ENCODE peak calls at places on chromosomes 1 and 21, in five cellular contexts. One of them, this sample, is unnamed.

GRCh38 chr1:61452354-61452990 is 272.5 kb downstream of the TM2D1 start:
- DNase-seq in spleen: no peak
- DNase-seq in transverse colon: no peak
- DNase-seq in K562: no peak
- DNase-seq in right lobe of liver: no peak
- DNase-seq in this sample: no peak

GRCh38 chr1:110630770-110631663 is 24.9 kb upstream of the KCNA2 start:
- DNase-seq in spleen: peak; percentile 94
- DNase-seq in transverse colon: peak; percentile 86
- DNase-seq in K562: peak; percentile 87
- DNase-seq in right lobe of liver: peak; percentile 77
- DNase-seq in this sample: peak; percentile 58

GRCh38 chr1:168431882-168432281 is 111.9 kb downstream of the XCL2 start:
- DNase-seq in spleen: no peak
- DNase-seq in transverse colon: no peak
- DNase-seq in K562: no peak
- DNase-seq in right lobe of liver: no peak
- DNase-seq in this sample: no peak

GRCh38 chr1:194755241-194755953 is 1569.0 kb upstream of the B3GALT2 start:
- DNase-seq in spleen: no peak
- DNase-seq in transverse colon: no peak
- DNase-seq in K562: no peak
- DNase-seq in right lobe of liver: no peak
- DNase-seq in this sample: no peak

GRCh38 chr1:173436831-173437428 is 40.2 kb upstream of the PRDX6 start:
- DNase-seq in spleen: no peak
- DNase-seq in transverse colon: no peak
- DNase-seq in K562: no peak
- DNase-seq in right lobe of liver: no peak
- DNase-seq in this sample: no peak

GRCh38 chr1:115727706-115728249 is 40.7 kb downstream of the CASQ2 start:
- DNase-seq in spleen: no peak
- DNase-seq in transverse colon: peak; percentile 53
- DNase-seq in K562: no peak
- DNase-seq in right lobe of liver: peak; percentile 81
- DNase-seq in this sample: peak; percentile 67

GRCh38 chr1:40795811-40796586 is 12.4 kb downstream of the KCNQ4 start:
- DNase-seq in spleen: no peak
- DNase-seq in transverse colon: no peak
- DNase-seq in K562: no peak
- DNase-seq in right lobe of liver: no peak
- DNase-seq in this sample: no peak

GRCh38 chr1:109392788-109393580 is 4.7 kb downstream of the SORT1 start:
- DNase-seq in spleen: no peak
- DNase-seq in transverse colon: peak; percentile 73
- DNase-seq in K562: peak; percentile 40
- DNase-seq in right lobe of liver: peak; percentile 74
- DNase-seq in this sample: peak; percentile 40

GRCh38 chr1:229339520-229339919 is 3.3 kb downstream of the CCSAP start:
- DNase-seq in spleen: no peak
- DNase-seq in transverse colon: no peak
- DNase-seq in K562: no peak
- DNase-seq in right lobe of liver: no peak
- DNase-seq in this sample: no peak

GRCh38 chr1:155052412-155053400 is 1.6 kb downstream of the ADAM15 start:
- DNase-seq in spleen: no peak
- DNase-seq in transverse colon: peak; percentile 48
- DNase-seq in K562: peak; percentile 69
- DNase-seq in right lobe of liver: no peak
- DNase-seq in this sample: no peak

GRCh38 chr21:45865106-45865835 is 116.3 kb upstream of the COL6A1 start:
- DNase-seq in spleen: no peak
- DNase-seq in transverse colon: no peak
- DNase-seq in K562: no peak
- DNase-seq in right lobe of liver: no peak
- DNase-seq in this sample: no peak

GRCh38 chr1:200302192-200302892 is 107.5 kb downstream of the ZNF281 start:
- DNase-seq in spleen: peak; percentile 91
- DNase-seq in transverse colon: peak; percentile 51
- DNase-seq in K562: no peak
- DNase-seq in right lobe of liver: peak; percentile 64
- DNase-seq in this sample: no peak

GRCh38 chr21:45972353-45972715 is 9.2 kb upstream of the COL6A1 start:
- DNase-seq in spleen: peak; percentile 75
- DNase-seq in transverse colon: peak; percentile 13
- DNase-seq in K562: no peak
- DNase-seq in right lobe of liver: peak; percentile 52
- DNase-seq in this sample: peak; percentile 67

GRCh38 chr21:44854664-44855446 is 18.6 kb downstream of the PTTG1IP start:
- DNase-seq in spleen: no peak
- DNase-seq in transverse colon: no peak
- DNase-seq in K562: peak; percentile 87
- DNase-seq in right lobe of liver: peak; percentile 50
- DNase-seq in this sample: no peak

GRCh38 chr21:34580181-34580700 is 34.7 kb downstream of the RCAN1 start:
- DNase-seq in spleen: no peak
- DNase-seq in transverse colon: peak; percentile 65
- DNase-seq in K562: no peak
- DNase-seq in right lobe of liver: no peak
- DNase-seq in this sample: no peak

GRCh38 chr1:64834734-64835133 is 89.9 kb downstream of the RAVER2 start:
- DNase-seq in spleen: no peak
- DNase-seq in transverse colon: no peak
- DNase-seq in K562: no peak
- DNase-seq in right lobe of liver: no peak
- DNase-seq in this sample: no peak

GRCh38 chr1:215719569-215719968 is 152.5 kb downstream of the KCTD3 start:
- DNase-seq in spleen: no peak
- DNase-seq in transverse colon: no peak
- DNase-seq in K562: no peak
- DNase-seq in right lobe of liver: no peak
- DNase-seq in this sample: no peak

GRCh38 chr1:56584910-56585528 is 5.7 kb upstream of the PLPP3 start:
- DNase-seq in spleen: no peak
- DNase-seq in transverse colon: no peak
- DNase-seq in K562: peak; percentile 48
- DNase-seq in right lobe of liver: no peak
- DNase-seq in this sample: no peak

GRCh38 chr1:109263597-109264378 is 14.4 kb downstream of the CELSR2 start:
- DNase-seq in spleen: peak; percentile 94
- DNase-seq in transverse colon: peak; percentile 82
- DNase-seq in K562: peak; percentile 96
- DNase-seq in right lobe of liver: peak; percentile 97
- DNase-seq in this sample: peak; percentile 76

GRCh38 chr1:31704261-31705079 is 653 bp upstream of the COL16A1 start:
- DNase-seq in spleen: no peak
- DNase-seq in transverse colon: peak; percentile 44
- DNase-seq in K562: no peak
- DNase-seq in right lobe of liver: no peak
- DNase-seq in this sample: peak; percentile 61

GRCh38 chr1:202697038-202697437 is 13.2 kb downstream of the SYT2 start:
- DNase-seq in spleen: peak; percentile 45
- DNase-seq in transverse colon: peak; percentile 67
- DNase-seq in K562: no peak
- DNase-seq in right lobe of liver: no peak
- DNase-seq in this sample: no peak

GRCh38 chr1:190353538-190354101 is 124.0 kb downstream of the BRINP3 start:
- DNase-seq in spleen: no peak
- DNase-seq in transverse colon: no peak
- DNase-seq in K562: no peak
- DNase-seq in right lobe of liver: no peak
- DNase-seq in this sample: no peak

GRCh38 chr1:217369996-217370551 is 260.8 kb downstream of the GPATCH2 start:
- DNase-seq in spleen: no peak
- DNase-seq in transverse colon: no peak
- DNase-seq in K562: no peak
- DNase-seq in right lobe of liver: no peak
- DNase-seq in this sample: no peak
- H3K9me3 ChIP-seq in spleen: peaks cover 17% of the 10 kb centered on the region
- H3K9me3 ChIP-seq in transverse colon: no peaks in the 10 kb centered on the region
- H3K9me3 ChIP-seq in K562: peaks cover 3% of the 10 kb centered on the region
- H3K9me3 ChIP-seq in right lobe of liver: no peaks in the 10 kb centered on the region
- H3K9me3 ChIP-seq in this sample: no peaks in the 10 kb centered on the region

GRCh38 chr1:12180315-12180714 is 13.5 kb downstream of the TNFRSF1B start:
- DNase-seq in spleen: peak; percentile 94
- DNase-seq in transverse colon: peak; percentile 65
- DNase-seq in K562: no peak
- DNase-seq in right lobe of liver: peak; percentile 96
- DNase-seq in this sample: peak; percentile 68

GRCh38 chr1:12179111-12179519 is 12.3 kb downstream of the TNFRSF1B start:
- DNase-seq in spleen: no peak
- DNase-seq in transverse colon: peak; percentile 41
- DNase-seq in K562: no peak
- DNase-seq in right lobe of liver: peak; percentile 60
- DNase-seq in this sample: no peak

GRCh38 chr1:12178511-12178910 is 11.7 kb downstream of the TNFRSF1B start:
- DNase-seq in spleen: no peak
- DNase-seq in transverse colon: no peak
- DNase-seq in K562: no peak
- DNase-seq in right lobe of liver: no peak
- DNase-seq in this sample: no peak

GRCh38 chr1:12180903-12181302 is 14.1 kb downstream of the TNFRSF1B start:
- DNase-seq in spleen: peak; percentile 82
- DNase-seq in transverse colon: no peak
- DNase-seq in K562: no peak
- DNase-seq in right lobe of liver: no peak
- DNase-seq in this sample: no peak

DNA sequence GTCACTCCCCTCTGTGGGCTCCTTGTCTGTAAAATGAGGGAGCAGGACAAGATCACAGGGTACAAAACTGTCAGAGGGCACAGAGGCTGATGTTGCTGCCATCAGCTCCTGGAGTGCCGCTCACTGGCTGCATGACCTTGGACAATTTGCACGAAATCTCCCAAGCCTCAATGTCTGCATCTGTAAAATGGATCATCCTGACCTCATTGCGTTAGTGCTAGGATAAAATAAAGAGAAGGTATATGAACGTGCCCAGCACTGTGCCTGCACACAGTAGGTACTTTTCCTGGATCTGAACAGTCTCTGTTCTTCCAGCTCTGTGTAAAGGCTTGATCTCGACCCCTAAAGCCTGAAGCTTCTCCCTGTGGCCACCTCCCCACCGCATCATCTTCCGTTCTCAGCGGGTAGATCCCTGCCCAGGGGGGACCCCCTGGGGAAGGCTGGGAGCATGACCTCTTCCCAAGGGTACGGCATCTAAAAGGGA is 12.9 kb downstream of the TNFRSF1B start:
- DNase-seq in spleen: no peak
- DNase-seq in transverse colon: no peak
- DNase-seq in K562: no peak
- DNase-seq in right lobe of liver: no peak
- DNase-seq in this sample: no peak
- H3K4me1 ChIP-seq in spleen: peaks cover 89% of the 10 kb centered on the region
- H3K4me1 ChIP-seq in transverse colon: peaks cover 12% of the 10 kb centered on the region
- H3K4me1 ChIP-seq in K562: peaks cover 19% of the 10 kb centered on the region
- H3K4me1 ChIP-seq in right lobe of liver: peaks cover 48% of the 10 kb centered on the region
- H3K4me1 ChIP-seq in this sample: no peaks in the 10 kb centered on the region

DNA sequence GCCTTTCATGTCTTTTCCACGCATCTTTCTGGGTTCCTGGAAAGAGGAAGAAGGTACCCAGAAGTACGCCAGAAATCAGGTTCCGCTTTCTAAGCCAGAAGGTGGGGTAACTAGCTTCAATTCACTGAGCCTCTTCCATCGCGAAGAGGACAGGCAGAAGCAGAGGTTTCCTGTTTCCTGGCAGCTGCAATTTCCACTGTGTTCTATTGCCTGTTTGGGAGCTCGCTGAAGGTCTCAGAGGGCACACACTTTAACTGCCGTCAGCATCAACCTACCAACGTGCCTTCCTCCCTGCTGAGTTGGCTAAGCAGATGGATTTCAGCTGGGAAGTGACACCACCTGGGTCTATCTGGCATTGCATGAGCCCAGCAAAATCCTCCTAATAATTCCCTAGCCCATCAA is 10.0 kb downstream of the NCF2 start:
- DNase-seq in spleen: no peak
- DNase-seq in transverse colon: peak; percentile 28
- DNase-seq in K562: peak; percentile 30
- DNase-seq in right lobe of liver: no peak
- DNase-seq in this sample: no peak
- TF ChIP-seq POLR2A in spleen: no peak
- TF ChIP-seq POLR2A in transverse colon: no peak
- TF ChIP-seq POLR2A in K562: no peak
- TF ChIP-seq POLR2A in right lobe of liver: no peak
- TF ChIP-seq POLR2A in this sample: no peak

GRCh38 chr1:227666286-227666685 is 68.8 kb downstream of the JMJD4 start:
- DNase-seq in spleen: no peak
- DNase-seq in transverse colon: no peak
- DNase-seq in K562: no peak
- DNase-seq in right lobe of liver: no peak
- DNase-seq in this sample: no peak
- H3K9me3 ChIP-seq in spleen: peaks cover 100% of the 10 kb centered on the region
- H3K9me3 ChIP-seq in transverse colon: peaks cover 85% of the 10 kb centered on the region
- H3K9me3 ChIP-seq in K562: peaks cover 6% of the 10 kb centered on the region
- H3K9me3 ChIP-seq in right lobe of liver: peaks cover 9% of the 10 kb centered on the region
- H3K9me3 ChIP-seq in this sample: no peaks in the 10 kb centered on the region

GRCh38 chr1:245133995-245134715 is 20.6 kb upstream of the KIF26B start:
- DNase-seq in spleen: peak; percentile 69
- DNase-seq in transverse colon: no peak
- DNase-seq in K562: no peak
- DNase-seq in right lobe of liver: no peak
- DNase-seq in this sample: no peak
- H3K4me1 ChIP-seq in spleen: no peaks in the 10 kb centered on the region
- H3K4me1 ChIP-seq in transverse colon: no peaks in the 10 kb centered on the region
- H3K4me1 ChIP-seq in K562: no peaks in the 10 kb centered on the region
- H3K4me1 ChIP-seq in right lobe of liver: no peaks in the 10 kb centered on the region
- H3K4me1 ChIP-seq in this sample: no peaks in the 10 kb centered on the region

GRCh38 chr1:94401206-94401605 is 17.0 kb upstream of the ABCD3 start:
- DNase-seq in spleen: no peak
- DNase-seq in transverse colon: no peak
- DNase-seq in K562: no peak
- DNase-seq in right lobe of liver: no peak
- DNase-seq in this sample: no peak
- TF ChIP-seq POLR2A in spleen: no peak
- TF ChIP-seq POLR2A in transverse colon: no peak
- TF ChIP-seq POLR2A in K562: no peak
- TF ChIP-seq POLR2A in right lobe of liver: no peak
- TF ChIP-seq POLR2A in this sample: no peak